ENCODE peak calls at places on chromosomes 1 and 21, in nine cellular contexts. One of them, this sample, is unnamed.

GRCh38 chr1:94055459-94056122 is 65.4 kb downstream of the ABCA4 start:
- DNase-seq in stimulated activated CD4-positive, alpha-beta T cell treated with anti-CD3 and anti-CD28 coated beads, Interleukin-2, amount 100 ng/mL, for 24 hours: no peak
- DNase-seq in stimulated activated CD8-positive, alpha-beta memory T cell treated with anti-CD3 and anti-CD28 coated beads, Interleukin-2, amount 100 ng/mL, for 48 hours: no peak
- DNase-seq in NB4: no peak
- DNase-seq in ovary: no peak
- DNase-seq in non-pigmented ciliary epithelial cell: no peak
- DNase-seq in astrocyte of the spinal cord: no peak
- DNase-seq in body of pancreas: no peak
- DNase-seq in NCI-H1436: no peak
- DNase-seq in this sample: no peak

GRCh38 chr1:119712342-119713038 is 756 bp downstream of the PHGDH start:
- DNase-seq in stimulated activated CD4-positive, alpha-beta T cell treated with anti-CD3 and anti-CD28 coated beads, Interleukin-2, amount 100 ng/mL, for 24 hours: peak
- DNase-seq in stimulated activated CD8-positive, alpha-beta memory T cell treated with anti-CD3 and anti-CD28 coated beads, Interleukin-2, amount 100 ng/mL, for 48 hours: peak
- DNase-seq in NB4: peak
- DNase-seq in ovary: peak
- DNase-seq in non-pigmented ciliary epithelial cell: peak
- DNase-seq in astrocyte of the spinal cord: peak
- DNase-seq in body of pancreas: peak
- DNase-seq in NCI-H1436: peak
- DNase-seq in this sample: peak

GRCh38 chr1:11720523-11720922 is 15.4 kb upstream of the AGTRAP start:
- DNase-seq in stimulated activated CD4-positive, alpha-beta T cell treated with anti-CD3 and anti-CD28 coated beads, Interleukin-2, amount 100 ng/mL, for 24 hours: no peak
- DNase-seq in stimulated activated CD8-positive, alpha-beta memory T cell treated with anti-CD3 and anti-CD28 coated beads, Interleukin-2, amount 100 ng/mL, for 48 hours: no peak
- DNase-seq in NB4: no peak
- DNase-seq in ovary: peak
- DNase-seq in non-pigmented ciliary epithelial cell: no peak
- DNase-seq in astrocyte of the spinal cord: no peak
- DNase-seq in body of pancreas: no peak
- DNase-seq in NCI-H1436: no peak
- DNase-seq in this sample: no peak

GRCh38 chr1:112735752-112736151 is 20.6 kb upstream of the PPM1J start:
- DNase-seq in stimulated activated CD4-positive, alpha-beta T cell treated with anti-CD3 and anti-CD28 coated beads, Interleukin-2, amount 100 ng/mL, for 24 hours: no peak
- DNase-seq in stimulated activated CD8-positive, alpha-beta memory T cell treated with anti-CD3 and anti-CD28 coated beads, Interleukin-2, amount 100 ng/mL, for 48 hours: no peak
- DNase-seq in NB4: no peak
- DNase-seq in ovary: no peak
- DNase-seq in non-pigmented ciliary epithelial cell: peak
- DNase-seq in astrocyte of the spinal cord: peak
- DNase-seq in body of pancreas: no peak
- DNase-seq in NCI-H1436: no peak
- DNase-seq in this sample: no peak

GRCh38 chr1:28161770-28162550 is 14.5 kb downstream of the PTAFR start:
- DNase-seq in stimulated activated CD4-positive, alpha-beta T cell treated with anti-CD3 and anti-CD28 coated beads, Interleukin-2, amount 100 ng/mL, for 24 hours: no peak
- DNase-seq in stimulated activated CD8-positive, alpha-beta memory T cell treated with anti-CD3 and anti-CD28 coated beads, Interleukin-2, amount 100 ng/mL, for 48 hours: no peak
- DNase-seq in NB4: no peak
- DNase-seq in ovary: no peak
- DNase-seq in non-pigmented ciliary epithelial cell: no peak
- DNase-seq in astrocyte of the spinal cord: no peak
- DNase-seq in body of pancreas: no peak
- DNase-seq in NCI-H1436: no peak
- DNase-seq in this sample: no peak

GRCh38 chr1:156310962-156311361 is 11.9 kb upstream of the VHLL start:
- DNase-seq in stimulated activated CD4-positive, alpha-beta T cell treated with anti-CD3 and anti-CD28 coated beads, Interleukin-2, amount 100 ng/mL, for 24 hours: no peak
- DNase-seq in stimulated activated CD8-positive, alpha-beta memory T cell treated with anti-CD3 and anti-CD28 coated beads, Interleukin-2, amount 100 ng/mL, for 48 hours: no peak
- DNase-seq in NB4: peak
- DNase-seq in ovary: no peak
- DNase-seq in non-pigmented ciliary epithelial cell: no peak
- DNase-seq in astrocyte of the spinal cord: peak
- DNase-seq in body of pancreas: no peak
- DNase-seq in NCI-H1436: no peak
- DNase-seq in this sample: no peak

GRCh38 chr21:36491191-36491916 is 11.4 kb upstream of the CLDN14 start:
- DNase-seq in stimulated activated CD4-positive, alpha-beta T cell treated with anti-CD3 and anti-CD28 coated beads, Interleukin-2, amount 100 ng/mL, for 24 hours: no peak
- DNase-seq in stimulated activated CD8-positive, alpha-beta memory T cell treated with anti-CD3 and anti-CD28 coated beads, Interleukin-2, amount 100 ng/mL, for 48 hours: no peak
- DNase-seq in NB4: no peak
- DNase-seq in ovary: no peak
- DNase-seq in non-pigmented ciliary epithelial cell: no peak
- DNase-seq in astrocyte of the spinal cord: peak
- DNase-seq in body of pancreas: no peak
- DNase-seq in NCI-H1436: no peak
- DNase-seq in this sample: no peak

GRCh38 chr1:226046240-226046639 is 16.3 kb upstream of the H3-3A start:
- DNase-seq in stimulated activated CD4-positive, alpha-beta T cell treated with anti-CD3 and anti-CD28 coated beads, Interleukin-2, amount 100 ng/mL, for 24 hours: no peak
- DNase-seq in stimulated activated CD8-positive, alpha-beta memory T cell treated with anti-CD3 and anti-CD28 coated beads, Interleukin-2, amount 100 ng/mL, for 48 hours: no peak
- DNase-seq in NB4: no peak
- DNase-seq in ovary: no peak
- DNase-seq in non-pigmented ciliary epithelial cell: no peak
- DNase-seq in astrocyte of the spinal cord: peak
- DNase-seq in body of pancreas: no peak
- DNase-seq in NCI-H1436: no peak
- DNase-seq in this sample: no peak

GRCh38 chr1:5525597-5526384 is 466.4 kb downstream of the NPHP4 start:
- DNase-seq in stimulated activated CD4-positive, alpha-beta T cell treated with anti-CD3 and anti-CD28 coated beads, Interleukin-2, amount 100 ng/mL, for 24 hours: no peak
- DNase-seq in stimulated activated CD8-positive, alpha-beta memory T cell treated with anti-CD3 and anti-CD28 coated beads, Interleukin-2, amount 100 ng/mL, for 48 hours: no peak
- DNase-seq in NB4: no peak
- DNase-seq in ovary: no peak
- DNase-seq in non-pigmented ciliary epithelial cell: no peak
- DNase-seq in astrocyte of the spinal cord: no peak
- DNase-seq in body of pancreas: no peak
- DNase-seq in NCI-H1436: no peak
- DNase-seq in this sample: no peak

GRCh38 chr1:53838654-53838974 is 518 bp upstream of the NDC1 start:
- DNase-seq in stimulated activated CD4-positive, alpha-beta T cell treated with anti-CD3 and anti-CD28 coated beads, Interleukin-2, amount 100 ng/mL, for 24 hours: no peak
- DNase-seq in stimulated activated CD8-positive, alpha-beta memory T cell treated with anti-CD3 and anti-CD28 coated beads, Interleukin-2, amount 100 ng/mL, for 48 hours: no peak
- DNase-seq in NB4: no peak
- DNase-seq in ovary: no peak
- DNase-seq in non-pigmented ciliary epithelial cell: no peak
- DNase-seq in astrocyte of the spinal cord: no peak
- DNase-seq in body of pancreas: no peak
- DNase-seq in NCI-H1436: no peak
- DNase-seq in this sample: no peak

GRCh38 chr1:62536865-62537264 is 60.5 kb upstream of the ANGPTL3 start:
- DNase-seq in stimulated activated CD4-positive, alpha-beta T cell treated with anti-CD3 and anti-CD28 coated beads, Interleukin-2, amount 100 ng/mL, for 24 hours: no peak
- DNase-seq in stimulated activated CD8-positive, alpha-beta memory T cell treated with anti-CD3 and anti-CD28 coated beads, Interleukin-2, amount 100 ng/mL, for 48 hours: no peak
- DNase-seq in NB4: no peak
- DNase-seq in ovary: no peak
- DNase-seq in non-pigmented ciliary epithelial cell: no peak
- DNase-seq in astrocyte of the spinal cord: no peak
- DNase-seq in body of pancreas: no peak
- DNase-seq in NCI-H1436: no peak
- DNase-seq in this sample: no peak

GRCh38 chr1:160219062-160219929 is 14.1 kb downstream of the PEA15 start:
- DNase-seq in stimulated activated CD4-positive, alpha-beta T cell treated with anti-CD3 and anti-CD28 coated beads, Interleukin-2, amount 100 ng/mL, for 24 hours: no peak
- DNase-seq in stimulated activated CD8-positive, alpha-beta memory T cell treated with anti-CD3 and anti-CD28 coated beads, Interleukin-2, amount 100 ng/mL, for 48 hours: no peak
- DNase-seq in NB4: peak
- DNase-seq in ovary: peak
- DNase-seq in non-pigmented ciliary epithelial cell: peak
- DNase-seq in astrocyte of the spinal cord: peak
- DNase-seq in body of pancreas: peak
- DNase-seq in NCI-H1436: no peak
- DNase-seq in this sample: peak

GRCh38 chr1:178091986-178092745 is 1.7 kb upstream of the RASAL2 start:
- DNase-seq in stimulated activated CD4-positive, alpha-beta T cell treated with anti-CD3 and anti-CD28 coated beads, Interleukin-2, amount 100 ng/mL, for 24 hours: no peak
- DNase-seq in stimulated activated CD8-positive, alpha-beta memory T cell treated with anti-CD3 and anti-CD28 coated beads, Interleukin-2, amount 100 ng/mL, for 48 hours: no peak
- DNase-seq in NB4: no peak
- DNase-seq in ovary: no peak
- DNase-seq in non-pigmented ciliary epithelial cell: no peak
- DNase-seq in astrocyte of the spinal cord: no peak
- DNase-seq in body of pancreas: no peak
- DNase-seq in NCI-H1436: no peak
- DNase-seq in this sample: no peak

GRCh38 chr1:94773931-94774422 is 46.2 kb upstream of the SLC44A3 start:
- DNase-seq in stimulated activated CD4-positive, alpha-beta T cell treated with anti-CD3 and anti-CD28 coated beads, Interleukin-2, amount 100 ng/mL, for 24 hours: no peak
- DNase-seq in stimulated activated CD8-positive, alpha-beta memory T cell treated with anti-CD3 and anti-CD28 coated beads, Interleukin-2, amount 100 ng/mL, for 48 hours: no peak
- DNase-seq in NB4: no peak
- DNase-seq in ovary: no peak
- DNase-seq in non-pigmented ciliary epithelial cell: no peak
- DNase-seq in astrocyte of the spinal cord: peak
- DNase-seq in body of pancreas: peak
- DNase-seq in NCI-H1436: no peak
- DNase-seq in this sample: no peak

GRCh38 chr1:16387201-16388185 is 20.5 kb downstream of the SZRD1 start:
- DNase-seq in stimulated activated CD4-positive, alpha-beta T cell treated with anti-CD3 and anti-CD28 coated beads, Interleukin-2, amount 100 ng/mL, for 24 hours: no peak
- DNase-seq in stimulated activated CD8-positive, alpha-beta memory T cell treated with anti-CD3 and anti-CD28 coated beads, Interleukin-2, amount 100 ng/mL, for 48 hours: no peak
- DNase-seq in NB4: no peak
- DNase-seq in ovary: no peak
- DNase-seq in non-pigmented ciliary epithelial cell: no peak
- DNase-seq in astrocyte of the spinal cord: peak
- DNase-seq in body of pancreas: no peak
- DNase-seq in NCI-H1436: no peak
- DNase-seq in this sample: no peak

GRCh38 chr1:221739018-221739676 is 2.7 kb downstream of the DUSP10 start:
- DNase-seq in stimulated activated CD4-positive, alpha-beta T cell treated with anti-CD3 and anti-CD28 coated beads, Interleukin-2, amount 100 ng/mL, for 24 hours: no peak
- DNase-seq in stimulated activated CD8-positive, alpha-beta memory T cell treated with anti-CD3 and anti-CD28 coated beads, Interleukin-2, amount 100 ng/mL, for 48 hours: no peak
- DNase-seq in NB4: no peak
- DNase-seq in ovary: no peak
- DNase-seq in non-pigmented ciliary epithelial cell: no peak
- DNase-seq in astrocyte of the spinal cord: no peak
- DNase-seq in body of pancreas: no peak
- DNase-seq in NCI-H1436: no peak
- DNase-seq in this sample: no peak

GRCh38 chr1:89918127-89918793 is 76.7 kb upstream of the ZNF326 start:
- DNase-seq in stimulated activated CD4-positive, alpha-beta T cell treated with anti-CD3 and anti-CD28 coated beads, Interleukin-2, amount 100 ng/mL, for 24 hours: no peak
- DNase-seq in stimulated activated CD8-positive, alpha-beta memory T cell treated with anti-CD3 and anti-CD28 coated beads, Interleukin-2, amount 100 ng/mL, for 48 hours: no peak
- DNase-seq in NB4: no peak
- DNase-seq in ovary: no peak
- DNase-seq in non-pigmented ciliary epithelial cell: no peak
- DNase-seq in astrocyte of the spinal cord: no peak
- DNase-seq in body of pancreas: no peak
- DNase-seq in NCI-H1436: no peak
- DNase-seq in this sample: no peak

GRCh38 chr1:21292991-21293536 is 2.8 kb upstream of the ECE1 start:
- DNase-seq in stimulated activated CD4-positive, alpha-beta T cell treated with anti-CD3 and anti-CD28 coated beads, Interleukin-2, amount 100 ng/mL, for 24 hours: peak
- DNase-seq in stimulated activated CD8-positive, alpha-beta memory T cell treated with anti-CD3 and anti-CD28 coated beads, Interleukin-2, amount 100 ng/mL, for 48 hours: peak
- DNase-seq in NB4: no peak
- DNase-seq in ovary: no peak
- DNase-seq in non-pigmented ciliary epithelial cell: no peak
- DNase-seq in astrocyte of the spinal cord: no peak
- DNase-seq in body of pancreas: no peak
- DNase-seq in NCI-H1436: no peak
- DNase-seq in this sample: no peak

GRCh38 chr1:6800728-6801127 is 15.5 kb downstream of the CAMTA1 start:
- DNase-seq in stimulated activated CD4-positive, alpha-beta T cell treated with anti-CD3 and anti-CD28 coated beads, Interleukin-2, amount 100 ng/mL, for 24 hours: no peak
- DNase-seq in stimulated activated CD8-positive, alpha-beta memory T cell treated with anti-CD3 and anti-CD28 coated beads, Interleukin-2, amount 100 ng/mL, for 48 hours: no peak
- DNase-seq in NB4: peak
- DNase-seq in ovary: no peak
- DNase-seq in non-pigmented ciliary epithelial cell: no peak
- DNase-seq in astrocyte of the spinal cord: peak
- DNase-seq in body of pancreas: no peak
- DNase-seq in NCI-H1436: no peak
- DNase-seq in this sample: peak

GRCh38 chr1:98327151-98327918 is 334.2 kb upstream of the SNX7 start:
- DNase-seq in stimulated activated CD4-positive, alpha-beta T cell treated with anti-CD3 and anti-CD28 coated beads, Interleukin-2, amount 100 ng/mL, for 24 hours: no peak
- DNase-seq in stimulated activated CD8-positive, alpha-beta memory T cell treated with anti-CD3 and anti-CD28 coated beads, Interleukin-2, amount 100 ng/mL, for 48 hours: no peak
- DNase-seq in NB4: no peak
- DNase-seq in ovary: no peak
- DNase-seq in non-pigmented ciliary epithelial cell: no peak
- DNase-seq in astrocyte of the spinal cord: peak
- DNase-seq in body of pancreas: no peak
- DNase-seq in NCI-H1436: no peak
- DNase-seq in this sample: no peak

GRCh38 chr1:221987860-221988520 is 246.1 kb upstream of the DUSP10 start:
- DNase-seq in stimulated activated CD4-positive, alpha-beta T cell treated with anti-CD3 and anti-CD28 coated beads, Interleukin-2, amount 100 ng/mL, for 24 hours: no peak
- DNase-seq in stimulated activated CD8-positive, alpha-beta memory T cell treated with anti-CD3 and anti-CD28 coated beads, Interleukin-2, amount 100 ng/mL, for 48 hours: no peak
- DNase-seq in NB4: peak
- DNase-seq in ovary: no peak
- DNase-seq in non-pigmented ciliary epithelial cell: peak
- DNase-seq in astrocyte of the spinal cord: peak
- DNase-seq in body of pancreas: no peak
- DNase-seq in NCI-H1436: no peak
- DNase-seq in this sample: no peak

GRCh38 chr1:203289281-203289981 is 15.9 kb upstream of the BTG2 start:
- DNase-seq in stimulated activated CD4-positive, alpha-beta T cell treated with anti-CD3 and anti-CD28 coated beads, Interleukin-2, amount 100 ng/mL, for 24 hours: peak
- DNase-seq in stimulated activated CD8-positive, alpha-beta memory T cell treated with anti-CD3 and anti-CD28 coated beads, Interleukin-2, amount 100 ng/mL, for 48 hours: peak
- DNase-seq in NB4: peak
- DNase-seq in ovary: peak
- DNase-seq in non-pigmented ciliary epithelial cell: no peak
- DNase-seq in astrocyte of the spinal cord: no peak
- DNase-seq in body of pancreas: peak
- DNase-seq in NCI-H1436: peak
- DNase-seq in this sample: peak

GRCh38 chr1:5503556-5504363 is 488.5 kb downstream of the NPHP4 start:
- DNase-seq in stimulated activated CD4-positive, alpha-beta T cell treated with anti-CD3 and anti-CD28 coated beads, Interleukin-2, amount 100 ng/mL, for 24 hours: no peak
- DNase-seq in stimulated activated CD8-positive, alpha-beta memory T cell treated with anti-CD3 and anti-CD28 coated beads, Interleukin-2, amount 100 ng/mL, for 48 hours: no peak
- DNase-seq in NB4: no peak
- DNase-seq in ovary: no peak
- DNase-seq in non-pigmented ciliary epithelial cell: no peak
- DNase-seq in astrocyte of the spinal cord: no peak
- DNase-seq in body of pancreas: no peak
- DNase-seq in NCI-H1436: no peak
- DNase-seq in this sample: no peak

GRCh38 chr1:78355646-78356045 is 135.1 kb upstream of the PTGFR start:
- DNase-seq in stimulated activated CD4-positive, alpha-beta T cell treated with anti-CD3 and anti-CD28 coated beads, Interleukin-2, amount 100 ng/mL, for 24 hours: no peak
- DNase-seq in stimulated activated CD8-positive, alpha-beta memory T cell treated with anti-CD3 and anti-CD28 coated beads, Interleukin-2, amount 100 ng/mL, for 48 hours: no peak
- DNase-seq in NB4: no peak
- DNase-seq in ovary: no peak
- DNase-seq in non-pigmented ciliary epithelial cell: no peak
- DNase-seq in astrocyte of the spinal cord: peak
- DNase-seq in body of pancreas: no peak
- DNase-seq in NCI-H1436: no peak
- DNase-seq in this sample: no peak

GRCh38 chr1:15128520-15129313 is 24.8 kb upstream of the TMEM51 start:
- DNase-seq in stimulated activated CD4-positive, alpha-beta T cell treated with anti-CD3 and anti-CD28 coated beads, Interleukin-2, amount 100 ng/mL, for 24 hours: peak
- DNase-seq in stimulated activated CD8-positive, alpha-beta memory T cell treated with anti-CD3 and anti-CD28 coated beads, Interleukin-2, amount 100 ng/mL, for 48 hours: peak
- DNase-seq in NB4: peak
- DNase-seq in ovary: peak
- DNase-seq in non-pigmented ciliary epithelial cell: no peak
- DNase-seq in astrocyte of the spinal cord: peak
- DNase-seq in body of pancreas: peak
- DNase-seq in NCI-H1436: peak
- DNase-seq in this sample: peak